ENCODE peak calls at places on chromosomes 3 and 15, in seven cellular contexts. Q is GM13977, F is kidney, J is progenitor cell of endocrine pancreas, X is SK-N-SH, R is GM13976, V is H9. D is an unnamed sample.
A peak's percentile ranks its signal among the peaks of the same experiment; 100 is the strongest.

GRCh38 chr3:56291953-56292352 is 176.3 kb downstream of the ERC2 start:
- DNase-seq in J (no peak), F (no peak), V (no peak), R (no peak), X (no peak), Q (no peak), D (no peak)

GRCh38 chr15:74683758-74684157 is 12.1 kb downstream of the EDC3 start:
- DNase-seq in X (no peak), R (no peak), F (no peak), V (no peak), J (no peak), Q (no peak), D (no peak)

GRCh38 chr3:50321844-50322385 is 630 bp downstream of the HYAL2 start:
- DNase-seq in X (no peak), F (no peak), V (no peak), R (no peak), Q (no peak), J (peak; percentile 77), D (peak; percentile 41)

GRCh38 chr3:113968986-113969385 is 21.2 kb downstream of the ZDHHC23 start:
- DNase-seq in J (no peak), F (no peak), V (no peak), R (no peak), X (no peak), Q (no peak), D (no peak)

GRCh38 chr3:108202080-108202479 is 20.1 kb downstream of the IFT57 start:
- DNase-seq in X (no peak), Q (no peak), R (no peak), J (no peak), F (no peak), V (no peak), D (no peak)

GRCh38 chr3:195583831-195584542 is at the start of gene APOD:
- DNase-seq in V (no peak), X (no peak), J (no peak), Q (no peak), F (no peak), R (no peak), D (no peak)

GRCh38 chr3:124995460-124995994 is 60.3 kb downstream of the HEG1 start:
- DNase-seq in F (no peak), Q (peak; percentile 76), V (peak; percentile 71), X (peak; percentile 73), J (peak; percentile 18), R (peak; percentile 76), D (no peak)

GRCh38 chr3:50155891-50156290 is 767 bp downstream of the SEMA3F start:
- DNase-seq in F (no peak), J (no peak), R (no peak), X (no peak), V (no peak), Q (no peak), D (no peak)

GRCh38 chr15:51759557-51760070 is 8.2 kb downstream of the TMOD2 start:
- DNase-seq in V (peak; percentile 48), Q (no peak), X (no peak), J (no peak), R (no peak), F (no peak), D (no peak)

GRCh38 chr3:112042842-112043280 is 8.3 kb downstream of the TMPRSS7 start:
- DNase-seq in F (no peak), V (no peak), X (no peak), R (no peak), J (no peak), Q (no peak), D (no peak)

GRCh38 chr3:194265505-194265892 is 85.6 kb downstream of the CPN2 start:
- DNase-seq in Q (no peak), J (no peak), R (no peak), F (peak; percentile 92), X (peak; percentile 83), V (peak; percentile 30), D (no peak)

GRCh38 chr3:32238027-32238815 is at the start of gene CMTM8:
- DNase-seq in J (peak; percentile 53), F (peak; percentile 84), R (peak; percentile 82), Q (peak; percentile 84), X (peak; percentile 90), V (peak; percentile 84), D (peak; percentile 64)

GRCh38 chr3:43144811-43145490 is 39.1 kb upstream of the POMGNT2 start:
- DNase-seq in F (no peak), Q (no peak), J (no peak), V (no peak), X (no peak), R (no peak), D (no peak)

GRCh38 chr15:85757939-85758654 is 36.6 kb downstream of the KLHL25 start:
- DNase-seq in J (no peak), R (no peak), F (peak; percentile 60), Q (no peak), V (no peak), X (no peak), D (peak; percentile 60)

GRCh38 chr3:86990171-86990733 is 697 bp downstream of the VGLL3 start:
- DNase-seq in R (peak; percentile 25), J (peak; percentile 34), Q (peak; percentile 18), V (peak; percentile 73), X (peak; percentile 19), F (peak; percentile 70), D (peak; percentile 70)

GRCh38 chr3:4047343-4047742 is 248.1 kb downstream of the LRRN1 start:
- DNase-seq in X (no peak), J (no peak), Q (no peak), R (no peak), F (no peak), V (no peak), D (no peak)

GRCh38 chr15:73601449-73602425 is 31.5 kb downstream of the NPTN start:
- DNase-seq in F (no peak), Q (no peak), X (no peak), R (no peak), V (no peak), J (no peak), D (no peak)

GRCh38 chr3:56137406-56137805 is 330.9 kb downstream of the ERC2 start:
- DNase-seq in X (no peak), R (no peak), J (no peak), F (no peak), Q (no peak), V (no peak), D (no peak)

GRCh38 chr3:156483426-156483825 is 71.5 kb downstream of the SSR3 start:
- DNase-seq in V (no peak), Q (peak; percentile 26), F (no peak), X (no peak), J (no peak), R (peak; percentile 20), D (no peak)

GRCh38 chr15:58203537-58203936 is 65.4 kb downstream of the AQP9 start:
- DNase-seq in Q (no peak), X (peak; percentile 77), F (no peak), V (no peak), J (no peak), R (no peak), D (no peak)

GRCh38 chr15:34027606-34028005 is 11.4 kb downstream of the AVEN start:
- DNase-seq in J (no peak), R (no peak), X (no peak), V (no peak), F (no peak), Q (no peak), D (no peak)

GRCh38 chr3:43024183-43024865 is 45.2 kb downstream of the GASK1A start:
- DNase-seq in F (no peak), X (no peak), J (no peak), Q (no peak), R (no peak), V (no peak), D (no peak)

GRCh38 chr3:16127257-16127656 is 47.2 kb upstream of the GALNT15 start:
- DNase-seq in J (no peak), X (no peak), F (no peak), V (no peak), R (no peak), Q (no peak), D (no peak)

GRCh38 chr3:16126634-16127033 is 47.8 kb upstream of the GALNT15 start:
- DNase-seq in R (no peak), X (no peak), F (no peak), J (no peak), Q (no peak), V (no peak), D (no peak)

GRCh38 chr3:16132190-16132589 is 42.3 kb upstream of the GALNT15 start:
- DNase-seq in Q (no peak), V (peak; percentile 52), R (no peak), X (no peak), J (no peak), F (no peak), D (no peak)

GRCh38 chr3:16132926-16133325 is 41.6 kb upstream of the GALNT15 start:
- DNase-seq in Q (no peak), R (no peak), V (no peak), J (no peak), X (no peak), F (no peak), D (no peak)

GRCh38 chr3:16130066-16130465 is 44.4 kb upstream of the GALNT15 start:
- DNase-seq in Q (no peak), J (no peak), X (no peak), R (no peak), V (no peak), F (no peak), D (no peak)
- TF ChIP-seq CTCF in Q (no peak), J (no peak), X (no peak), R (no peak), V (no peak), F (no peak), D (no peak)

DNA sequence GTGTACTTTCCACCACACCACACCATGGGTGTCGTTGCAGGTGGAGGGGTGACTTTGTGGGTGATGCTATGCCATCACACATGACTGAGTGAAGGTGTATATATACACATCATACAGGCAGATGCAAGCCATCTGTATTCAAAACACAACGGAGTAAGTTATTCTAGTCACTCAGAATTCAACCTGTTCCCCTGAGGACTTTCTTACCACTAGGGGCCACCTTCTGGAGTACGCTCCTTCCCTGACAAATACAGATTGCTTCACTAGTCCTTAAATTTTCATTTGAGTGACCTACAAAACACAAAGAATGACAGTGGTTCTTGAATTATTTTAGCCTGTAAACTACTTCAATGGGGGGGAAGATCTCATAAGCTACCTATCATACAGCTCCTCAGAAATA is 52.8 kb upstream of the NTRK3 start:
- DNase-seq in V (no peak), Q (no peak), J (no peak), F (no peak), X (no peak), R (no peak), D (no peak)
- TF ChIP-seq CTCF in V (peak; percentile 60), Q (no peak), J (peak; percentile 21), F (no peak), X (no peak), R (no peak), D (no peak)

GRCh38 chr3:105255351-105255750 is 111.4 kb upstream of the ALCAM start:
- DNase-seq in Q (no peak), R (no peak), F (no peak), J (no peak), V (no peak), X (no peak), D (no peak)

GRCh38 chr3:105254154-105254553 is 112.6 kb upstream of the ALCAM start:
- DNase-seq in Q (no peak), R (no peak), V (no peak), J (no peak), X (no peak), F (no peak), D (no peak)

GRCh38 chr3:105253225-105253624 is 113.5 kb upstream of the ALCAM start:
- DNase-seq in Q (no peak), J (no peak), V (no peak), R (no peak), X (no peak), F (no peak), D (no peak)
- TF ChIP-seq CTCF in Q (no peak), J (no peak), V (no peak), R (no peak), X (no peak), F (no peak), D (no peak)

GRCh38 chr3:149527531-149528343 is 53.2 kb downstream of the TM4SF4 start:
- DNase-seq in R (no peak), J (no peak), V (no peak), X (no peak), Q (no peak), F (no peak), D (no peak)
- TF ChIP-seq CTCF in R (no peak), J (peak; percentile 11), V (peak; percentile 32), X (peak; percentile 24), Q (no peak), F (peak; percentile 36), D (peak; percentile 13)

D was measured in RWPE2.